ENCODE peak calls at places on chromosomes 13 and 19, in five cellular contexts. N is kidney epithelial cell, S is uterus, F is RWPE2, K is HCT116. G is an unnamed sample.

GRCh38 chr13:110680852-110681251 is 25.1 kb downstream of the CARS2 start:
- DNase-seq in F (no peak), K (peak), N (no peak), S (no peak), G (no peak)

GRCh38 chr19:55149078-55150003 is at the start of gene TNNT1:
- DNase-seq in F (no peak), N (no peak), S (no peak), K (no peak), G (no peak)

GRCh38 chr19:49772850-49773432 is 6.1 kb downstream of the AP2A1 start:
- DNase-seq in S (no peak), K (no peak), F (no peak), N (no peak), G (no peak)

GRCh38 chr19:5298502-5298901 is 42.1 kb downstream of the PTPRS start:
- DNase-seq in N (no peak), K (no peak), F (peak), S (no peak), G (peak)

GRCh38 chr19:23460656-23461055 is 65.4 kb upstream of the ZNF91 start:
- DNase-seq in K (no peak), F (no peak), N (no peak), S (no peak), G (no peak)

GRCh38 chr13:93284056-93284455 is 57.4 kb downstream of the GPC6 start:
- DNase-seq in F (no peak), N (no peak), S (no peak), K (no peak), G (no peak)

GRCh38 chr19:16470911-16471811 is 609 bp downstream of the EPS15L1 start:
- DNase-seq in K (no peak), N (no peak), F (no peak), S (no peak), G (no peak)

GRCh38 chr13:113552786-113553540 is 31.6 kb upstream of the TFDP1 start:
- DNase-seq in N (no peak), K (no peak), F (no peak), S (peak), G (no peak)

GRCh38 chr13:113355621-113356020 is 8.3 kb downstream of the GRTP1 start:
- DNase-seq in K (no peak), N (no peak), S (no peak), F (no peak), G (no peak)

GRCh38 chr19:49125025-49125731 is 5.8 kb downstream of the PPFIA3 start:
- DNase-seq in S (no peak), K (no peak), N (no peak), F (no peak), G (no peak)

GRCh38 chr13:20053891-20054290 is 95.4 kb downstream of the ZMYM2 start:
- DNase-seq in F (no peak), N (no peak), S (no peak), K (no peak), G (no peak)

GRCh38 chr19:6693681-6694080 is 23.7 kb upstream of the TNFSF14 start:
- DNase-seq in S (no peak), K (no peak), N (no peak), F (no peak), G (no peak)

GRCh38 chr19:3096902-3097326 is 2.8 kb downstream of the GNA11 start:
- DNase-seq in F (no peak), K (no peak), S (no peak), N (no peak), G (no peak)

GRCh38 chr13:112752711-112753541 is 63.1 kb downstream of the ATP11A start:
- DNase-seq in S (peak), K (no peak), N (no peak), F (no peak), G (no peak)

GRCh38 chr19:47157455-47158321 is 27.1 kb downstream of the SAE1 start:
- DNase-seq in F (no peak), S (no peak), N (peak), K (no peak), G (peak)

GRCh38 chr19:1843646-1844394 is 4.5 kb downstream of the REXO1 start:
- DNase-seq in S (no peak), F (no peak), K (no peak), N (no peak), G (no peak)
- TF ChIP-seq CTCF in S (no peak), F (no peak), K (peak), N (peak), G (no peak)

GRCh38 chr19:33139165-33139564 is 7.3 kb downstream of the WDR88 start:
- DNase-seq in N (no peak), F (no peak), K (no peak), S (no peak), G (no peak)

GRCh38 chr19:33147538-33147937 is 15.6 kb downstream of the WDR88 start:
- DNase-seq in F (no peak), K (no peak), N (no peak), S (no peak), G (no peak)

GRCh38 chr19:33146209-33146608 is 14.3 kb downstream of the WDR88 start:
- DNase-seq in S (no peak), N (no peak), F (no peak), K (no peak), G (no peak)

GRCh38 chr19:33143897-33144405 is 12.0 kb downstream of the WDR88 start:
- DNase-seq in S (peak), F (no peak), K (peak), N (peak), G (peak)
- H3K4me3 ChIP-seq in S (no peak), F (no peak), K (no peak), N (no peak), G (no peak)

GRCh38 chr19:35055715-35056179 is 14.2 kb downstream of the HPN start:
- DNase-seq in F (no peak), N (no peak), S (no peak), K (no peak), G (no peak)
- TF ChIP-seq CTCF in F (peak), N (peak), S (no peak), K (peak), G (no peak)

DNA sequence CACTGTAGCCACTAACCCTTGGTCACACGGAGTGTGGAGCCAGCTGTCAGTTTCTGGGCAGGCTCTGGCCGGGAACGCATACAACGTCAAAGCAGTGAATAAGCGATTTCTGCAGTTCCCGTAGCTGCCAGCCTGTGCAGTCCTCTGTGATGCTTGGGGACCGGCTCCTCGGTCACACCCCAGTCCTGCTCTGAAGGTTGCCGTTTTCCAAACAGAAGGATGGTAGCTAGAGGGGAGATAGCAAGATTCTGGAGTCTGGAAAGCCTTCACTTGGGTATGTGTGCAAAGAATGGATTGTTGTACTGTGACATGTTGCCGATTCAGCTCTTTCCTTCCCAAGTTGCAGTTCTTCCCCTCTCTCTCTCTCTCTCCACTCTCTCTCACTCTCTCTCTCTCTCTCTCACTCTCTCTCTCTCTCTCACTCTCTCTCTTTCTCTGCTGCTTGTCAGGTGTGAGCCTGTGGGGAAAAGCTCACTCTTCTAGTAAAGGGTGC is 38.7 kb upstream of the C1QTNF9 start:
- DNase-seq in S (peak), N (no peak), K (no peak), F (no peak), G (peak)
- H3K4me3 ChIP-seq in S (peak), N (peak), K (no peak), F (no peak), G (no peak)

DNA sequence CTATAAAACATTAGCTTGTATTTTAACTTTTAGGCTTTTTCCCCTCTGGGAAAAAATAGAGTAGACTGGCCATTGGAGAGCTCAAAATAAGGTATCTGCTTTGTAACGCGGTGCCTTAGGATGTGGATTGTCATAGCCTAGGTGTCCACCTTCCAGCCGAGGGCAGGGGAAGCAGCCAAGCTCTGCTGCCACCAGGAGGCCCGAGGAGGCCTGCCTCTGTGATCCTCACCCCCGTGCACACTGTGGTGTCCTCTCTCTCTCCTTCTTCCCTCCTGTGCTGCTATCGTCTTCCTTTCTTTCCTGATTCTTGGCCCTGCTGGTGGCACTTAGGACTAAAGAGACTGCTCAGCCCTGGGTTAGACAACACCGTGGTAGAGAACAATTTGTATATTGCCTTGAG is 11.3 kb downstream of the HNRNPM start:
- DNase-seq in N (no peak), F (no peak), K (no peak), S (no peak), G (no peak)
- TF ChIP-seq CTCF in N (peak), F (no peak), K (peak), S (no peak), G (no peak)

GRCh38 chr13:67158903-67159302 is 71.2 kb downstream of the PCDH9 start:
- DNase-seq in N (no peak), S (no peak), F (no peak), K (no peak), G (no peak)
- H3K4me3 ChIP-seq in N (no peak), S (no peak), F (no peak), K (no peak), G (no peak)

DNA sequence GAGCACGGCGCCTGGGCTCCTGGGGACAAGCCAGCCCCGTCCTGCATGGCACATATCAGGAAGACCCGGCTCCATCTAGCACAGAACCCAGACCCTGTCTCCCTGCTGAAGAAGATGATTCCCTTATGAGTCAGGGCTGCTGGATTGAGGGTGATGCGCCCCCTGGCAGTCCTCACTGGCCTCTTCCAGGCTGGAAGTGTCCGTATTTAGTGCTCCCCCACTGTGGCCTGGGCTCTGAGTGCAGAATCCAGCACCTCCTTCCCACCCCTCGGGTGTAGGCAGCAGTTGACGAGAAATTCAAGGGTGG is 14.9 kb downstream of the COMP start:
- DNase-seq in F (no peak), K (no peak), S (no peak), N (no peak), G (no peak)
- TF ChIP-seq CTCF in F (peak), K (no peak), S (no peak), N (peak), G (no peak)

DNA sequence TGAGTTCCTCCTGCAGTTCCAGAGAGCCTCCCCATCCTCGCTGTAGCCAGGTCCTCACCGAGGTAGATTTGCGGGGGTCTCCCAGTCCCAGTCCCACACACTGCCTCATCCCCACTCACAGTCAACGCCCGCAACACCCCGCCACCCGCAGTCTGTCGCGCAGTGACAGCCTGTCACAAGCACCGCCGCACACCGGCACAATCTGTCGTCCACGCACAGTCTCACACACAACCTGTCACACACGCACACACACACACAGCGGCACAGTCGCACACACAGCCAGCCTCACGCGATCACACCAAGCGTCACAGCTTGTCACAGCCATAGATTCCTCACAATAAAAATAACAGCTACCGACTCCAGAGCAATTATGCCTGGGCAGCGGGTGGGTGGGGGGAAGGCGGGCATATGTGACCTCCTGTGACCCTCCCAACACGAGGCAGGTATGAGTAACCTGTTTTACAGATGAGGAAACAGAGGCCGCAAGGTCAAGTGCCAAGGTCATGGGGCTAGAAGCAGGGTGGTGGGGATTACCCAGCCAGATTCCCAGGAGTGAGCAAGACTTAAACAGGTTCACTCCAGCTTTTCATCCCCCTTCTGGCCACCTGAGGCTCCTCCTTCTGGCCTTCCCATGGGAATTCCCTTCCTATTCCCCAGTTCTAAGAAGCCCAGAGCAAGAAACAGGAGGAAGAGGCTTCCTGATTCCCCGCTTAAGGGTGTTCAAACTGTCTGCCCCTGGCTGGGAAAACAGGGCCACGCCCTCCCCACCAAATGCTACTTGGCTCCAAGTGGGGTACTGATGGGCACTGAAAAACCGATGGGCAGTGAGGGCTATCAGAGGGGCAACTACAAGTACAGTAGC is 13.9 kb downstream of the NFIX start:
- DNase-seq in F (no peak), N (no peak), K (no peak), S (no peak), G (no peak)
- H3K4me3 ChIP-seq in F (no peak), N (no peak), K (no peak), S (peak), G (no peak)

DNA sequence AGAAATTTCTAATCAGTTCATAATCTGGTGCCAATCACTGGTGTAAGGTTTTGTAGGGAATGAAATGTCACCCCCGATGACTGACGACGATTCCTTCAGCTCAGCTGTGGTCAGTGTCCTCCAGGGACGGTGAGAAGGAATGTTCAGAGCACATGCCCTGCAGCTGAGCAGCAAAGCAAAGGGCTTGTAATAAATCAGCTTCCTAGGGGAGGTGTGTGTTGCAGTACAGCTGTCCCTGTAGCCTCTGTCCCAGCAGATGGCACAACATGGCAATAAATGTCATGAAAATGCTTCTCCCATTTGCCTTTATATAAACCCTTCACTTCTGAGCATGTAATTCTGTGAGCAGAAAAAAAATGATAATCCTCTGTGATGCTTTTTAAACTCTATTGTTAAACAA is 102.4 kb downstream of the FAM216B start:
- DNase-seq in S (no peak), F (no peak), N (no peak), K (peak), G (peak)
- TF ChIP-seq CTCF in S (no peak), F (peak), N (no peak), K (no peak), G (no peak)

G was measured in thyroid gland.